ENCODE peak calls at places on chromosomes 4 and X, in six cellular contexts. A is stimulated activated CD8-positive, alpha-beta memory T cell treated with anti-CD3 and anti-CD28 coated beads, Interleukin-7, amount 100 ng/mL, for 1 hour; J is ELR; W is SJSA1; P is G401; M is NCI-H1694 treated with DMSO at 0.1 percent for 48 hours. U is an unnamed sample.

GRCh38 chr4:119581480-119581879 is 47.1 kb downstream of the PDE5A start:
- DNase-seq in W (no peak), M (peak), J (no peak), P (no peak), A (no peak), U (no peak)

GRCh38 chrX:53125506-53125905 is 31.6 kb downstream of the KANTR start:
- DNase-seq in M (no peak), W (peak), A (no peak), J (no peak), P (no peak), U (no peak)

GRCh38 chr4:121726642-121727268 is 30.0 kb upstream of the ANXA5 start:
- DNase-seq in P (peak), J (peak), W (peak), A (no peak), M (peak), U (no peak)

GRCh38 chr4:84681488-84682274 is 98.8 kb downstream of the CDS1 start:
- DNase-seq in P (no peak), M (no peak), J (peak), W (peak), A (no peak), U (no peak)

GRCh38 chr4:153929651-153930050 is 140.8 kb upstream of the SFRP2 start:
- DNase-seq in A (no peak), J (no peak), M (no peak), W (no peak), P (peak), U (no peak)

GRCh38 chr4:84814100-84814750 is 152.3 kb downstream of the WDFY3 start:
- DNase-seq in M (no peak), A (no peak), W (peak), P (peak), J (peak), U (no peak)

GRCh38 chr4:81314196-81314896 is 99.3 kb upstream of the PRKG2 start:
- DNase-seq in W (no peak), A (no peak), J (no peak), M (peak), P (no peak), U (peak)

GRCh38 chr4:158768577-158769174 is at the start of gene FNIP2:
- DNase-seq in J (peak), A (peak), M (peak), W (peak), P (peak), U (peak)

GRCh38 chr4:139556735-139557505 is 901 bp upstream of the SETD7 start:
- DNase-seq in W (peak), J (peak), A (no peak), M (peak), P (peak), U (peak)

GRCh38 chr4:41022116-41022515 is 192.2 kb downstream of the APBB2 start:
- DNase-seq in J (no peak), M (no peak), W (no peak), A (no peak), P (no peak), U (no peak)

GRCh38 chr4:165138843-165139242 is 26.2 kb upstream of the TMEM192 start:
- DNase-seq in J (no peak), W (no peak), P (no peak), M (no peak), A (no peak), U (no peak)

GRCh38 chr4:159689526-159689925 is 586.6 kb downstream of the RAPGEF2 start:
- DNase-seq in W (no peak), M (no peak), P (no peak), A (no peak), J (no peak), U (no peak)

GRCh38 chr4:156053174-156053573 is 99.5 kb upstream of the CTSO start:
- DNase-seq in M (no peak), J (no peak), A (no peak), P (no peak), W (no peak), U (no peak)

GRCh38 chr4:163548481-163549243 is 54.2 kb downstream of the TMA16 start:
- DNase-seq in A (no peak), M (peak), J (peak), W (peak), P (peak), U (no peak)

GRCh38 chrX:135421932-135422809 is at the start of gene SMIM10L2A:
- DNase-seq in J (no peak), P (no peak), A (no peak), M (no peak), W (no peak), U (no peak)

GRCh38 chrX:97045470-97045869 is 161.8 kb downstream of the RPA4 start:
- DNase-seq in J (no peak), M (no peak), P (no peak), W (no peak), A (no peak), U (no peak)

GRCh38 chr4:153364061-153364460 is 19.6 kb downstream of the MND1 start:
- DNase-seq in A (no peak), M (no peak), W (peak), J (no peak), P (no peak), U (no peak)

GRCh38 chrX:9416562-9417319 is 48.1 kb upstream of the TBL1X start:
- DNase-seq in P (no peak), J (no peak), M (no peak), W (no peak), A (no peak), U (peak)

GRCh38 chrX:54359408-54359807 is 1.6 kb upstream of the WNK3 start:
- DNase-seq in J (no peak), P (no peak), W (no peak), A (no peak), M (no peak), U (no peak)

GRCh38 chr4:18162453-18162852 is 140.9 kb upstream of the LCORL start:
- DNase-seq in W (no peak), J (no peak), P (no peak), A (no peak), M (no peak), U (no peak)

GRCh38 chr4:80592950-80593349 is 257.4 kb downstream of the CFAP299 start:
- DNase-seq in A (no peak), J (peak), W (no peak), P (no peak), M (no peak), U (no peak)

GRCh38 chr4:13982008-13982407 is 354.5 kb upstream of the BOD1L1 start:
- DNase-seq in A (no peak), M (no peak), W (no peak), J (no peak), P (peak), U (no peak)

GRCh38 chrX:63918611-63919010 is 133.6 kb upstream of the ARHGEF9 start:
- DNase-seq in J (peak), M (no peak), A (no peak), P (no peak), W (no peak), U (no peak)

GRCh38 chrX:1502853-1503252 is 34.1 kb downstream of the P2RY8 start:
- DNase-seq in J (no peak), M (no peak), A (no peak), P (no peak), W (no peak), U (no peak)

GRCh38 chr4:124199755-124200154 is 512.8 kb downstream of the ANKRD50 start:
- DNase-seq in A (no peak), M (no peak), J (peak), W (peak), P (no peak), U (no peak)

GRCh38 chrX:147476008-147476407 is 435.7 kb upstream of the FMR1 start:
- DNase-seq in W (no peak), P (peak), M (peak), A (no peak), J (peak), U (no peak)

GRCh38 chr4:7238300-7238960 is 46.1 kb downstream of the SORCS2 start:
- DNase-seq in A (no peak), P (no peak), J (peak), W (no peak), M (no peak), U (no peak)

GRCh38 chr4:10098770-10099139 is 17.8 kb downstream of the WDR1 start:
- DNase-seq in W (no peak), A (no peak), J (peak), P (no peak), M (no peak), U (no peak)

GRCh38 chr4:137955615-137956014 is 286.5 kb downstream of the SLC7A11 start:
- DNase-seq in J (no peak), W (no peak), A (no peak), M (no peak), P (no peak), U (no peak)

GRCh38 chr4:168502886-168503285 is 6.0 kb downstream of the PALLD start:
- DNase-seq in W (no peak), A (no peak), J (no peak), P (no peak), M (no peak), U (no peak)

GRCh38 chr4:80814266-80814665 is 216.2 kb upstream of the BMP3 start:
- DNase-seq in M (no peak), P (no peak), J (no peak), A (no peak), W (no peak), U (no peak)

GRCh38 chr4:78293841-78294301 is 236.7 kb downstream of the FRAS1 start:
- DNase-seq in M (no peak), A (no peak), J (peak), W (peak), P (no peak), U (no peak)

GRCh38 chr4:66062044-66062443 is 391.8 kb upstream of the EPHA5 start:
- DNase-seq in A (no peak), M (no peak), P (no peak), W (no peak), J (peak), U (no peak)

GRCh38 chr4:89753601-89754066 is 83.3 kb downstream of the SNCA start:
- DNase-seq in J (peak), P (no peak), A (no peak), M (peak), W (peak), U (no peak)

GRCh38 chr4:181548873-181549541 is 694.2 kb upstream of the TENM3 start:
- DNase-seq in M (no peak), W (peak), A (no peak), J (peak), P (no peak), U (no peak)

GRCh38 chr4:138665851-138666250 is 349.7 kb upstream of the NOCT start:
- DNase-seq in M (no peak), J (no peak), P (peak), A (no peak), W (no peak), U (no peak)